ENCODE peak calls at places on chromosomes 1 and 21, in eight cellular contexts. D is right cardiac atrium; I is neural progenitor cell; A is MM.1S; P is DND-41; H is esophagus squamous epithelium; W is CD8-positive, alpha-beta memory T cell; O is NT2/D1. K is an unnamed sample.

GRCh38 chr1:94935476-94935875 is 8.6 kb upstream of the CNN3 start:
- DNase-seq in D (no peak), I (no peak), A (no peak), P (no peak), H (no peak), W (no peak), O (no peak), K (no peak)

GRCh38 chr1:228810855-228811654 is 75.8 kb downstream of the RHOU start:
- DNase-seq in D (no peak), I (no peak), A (peak), P (no peak), H (no peak), W (no peak), O (peak), K (no peak)

GRCh38 chr21:25772680-25773079 is 37.9 kb downstream of the GABPA start:
- DNase-seq in D (no peak), I (no peak), A (no peak), P (no peak), H (no peak), W (no peak), O (no peak), K (no peak)

GRCh38 chr1:149942207-149942606 is 5.5 kb upstream of the MTMR11 start:
- DNase-seq in D (peak), I (peak), A (no peak), P (no peak), H (no peak), W (no peak), O (peak), K (no peak)

GRCh38 chr1:240027059-240027462 is 64.6 kb upstream of the FMN2 start:
- DNase-seq in D (peak), I (peak), A (peak), P (peak), H (no peak), W (no peak), O (peak), K (peak)

GRCh38 chr1:183632087-183632486 is 3.5 kb downstream of the ARPC5 start:
- DNase-seq in D (no peak), I (no peak), A (no peak), P (no peak), H (no peak), W (no peak), O (no peak), K (peak)

GRCh38 chr1:68429233-68429804 is 20.4 kb downstream of the RPE65 start:
- DNase-seq in D (no peak), I (no peak), A (no peak), P (no peak), H (no peak), W (no peak), O (no peak), K (no peak)

GRCh38 chr1:109979489-109980091 is 5.0 kb upstream of the AHCYL1 start:
- DNase-seq in D (no peak), I (no peak), A (no peak), P (no peak), H (no peak), W (no peak), O (no peak), K (no peak)

GRCh38 chr1:167136191-167136614 is 42.3 kb downstream of the STYXL2 start:
- DNase-seq in D (no peak), I (peak), A (no peak), P (no peak), H (no peak), W (no peak), O (peak), K (peak)

GRCh38 chr1:41643422-41643821 is 158.9 kb upstream of the EDN2 start:
- DNase-seq in D (no peak), I (no peak), A (no peak), P (no peak), H (no peak), W (no peak), O (no peak), K (no peak)

GRCh38 chr1:10252508-10252907 is 42.1 kb downstream of the KIF1B start:
- DNase-seq in D (no peak), I (no peak), A (no peak), P (no peak), H (no peak), W (no peak), O (no peak), K (no peak)

GRCh38 chr1:8061210-8061609 is 35.1 kb upstream of the ERRFI1 start:
- DNase-seq in D (no peak), I (no peak), A (no peak), P (no peak), H (no peak), W (no peak), O (no peak), K (peak)

GRCh38 chr1:243842978-243843490 is 7.0 kb downstream of the AKT3 start:
- DNase-seq in D (no peak), I (no peak), A (no peak), P (no peak), H (no peak), W (no peak), O (no peak), K (peak)

GRCh38 chr1:28392027-28392652 is 22.6 kb downstream of the PHACTR4 start:
- DNase-seq in D (no peak), I (no peak), A (no peak), P (no peak), H (no peak), W (no peak), O (no peak), K (peak)

GRCh38 chr1:81044708-81045107 is 756.0 kb upstream of the ADGRL2 start:
- DNase-seq in D (no peak), I (no peak), A (no peak), P (no peak), H (no peak), W (no peak), O (no peak), K (no peak)

GRCh38 chr1:160884579-160884978 is 401 bp downstream of the ITLN1 start:
- DNase-seq in D (peak), I (peak), A (peak), P (no peak), H (no peak), W (no peak), O (no peak), K (no peak)

GRCh38 chr21:26169611-26170470 is 729 bp downstream of the APP start:
- DNase-seq in D (peak), I (peak), A (peak), P (no peak), H (no peak), W (no peak), O (no peak), K (no peak)

GRCh38 chr1:75539230-75540116 is 71.4 kb downstream of the SLC44A5 start:
- DNase-seq in D (no peak), I (no peak), A (no peak), P (no peak), H (no peak), W (no peak), O (no peak), K (no peak)

GRCh38 chr1:206975313-206975712 is 5.1 kb upstream of the FCAMR start:
- DNase-seq in D (no peak), I (no peak), A (no peak), P (no peak), H (no peak), W (no peak), O (no peak), K (no peak)

GRCh38 chr21:26933448-26933847 is 33.4 kb downstream of the ADAMTS5 start:
- DNase-seq in D (no peak), I (no peak), A (no peak), P (no peak), H (no peak), W (no peak), O (no peak), K (no peak)

GRCh38 chr1:10687782-10688408 is 108.6 kb downstream of the CASZ1 start:
- DNase-seq in D (no peak), I (no peak), A (no peak), P (no peak), H (no peak), W (no peak), O (no peak), K (no peak)

GRCh38 chr1:151846062-151846568 is 6.5 kb upstream of the C2CD4D start:
- DNase-seq in D (no peak), I (no peak), A (no peak), P (no peak), H (no peak), W (no peak), O (peak), K (peak)

GRCh38 chr1:111748618-111749337 is 6.9 kb upstream of the DDX20 start:
- DNase-seq in D (no peak), I (peak), A (no peak), P (no peak), H (no peak), W (no peak), O (no peak), K (no peak)

GRCh38 chr1:202807367-202807925 is 775 bp downstream of the KDM5B start:
- DNase-seq in D (peak), I (peak), A (no peak), P (no peak), H (no peak), W (peak), O (no peak), K (no peak)

GRCh38 chr21:35840197-35840799 is 220.0 kb downstream of the SETD4 start:
- DNase-seq in D (peak), I (peak), A (peak), P (peak), H (no peak), W (peak), O (peak), K (peak)

GRCh38 chr1:164842891-164843290 is 283.9 kb downstream of the PBX1 start:
- DNase-seq in D (no peak), I (no peak), A (no peak), P (no peak), H (no peak), W (no peak), O (no peak), K (no peak)

GRCh38 chr1:9785406-9785805 is 38.4 kb downstream of the CLSTN1 start:
- DNase-seq in D (no peak), I (no peak), A (no peak), P (no peak), H (no peak), W (no peak), O (no peak), K (no peak)

GRCh38 chr1:176557543-176558258 is 94.7 kb downstream of the PAPPA2 start:
- DNase-seq in D (no peak), I (no peak), A (no peak), P (no peak), H (no peak), W (no peak), O (no peak), K (no peak)

GRCh38 chr1:225747566-225747965 is 30.1 kb upstream of the SRP9 start:
- DNase-seq in D (no peak), I (no peak), A (no peak), P (no peak), H (no peak), W (no peak), O (no peak), K (no peak)

GRCh38 chr1:53037159-53037558 is 24.9 kb upstream of the PODN start:
- DNase-seq in D (no peak), I (no peak), A (no peak), P (no peak), H (no peak), W (no peak), O (no peak), K (no peak)

GRCh38 chr1:201505505-201505893 is 1.4 kb downstream of the CSRP1 start:
- DNase-seq in D (peak), I (peak), A (no peak), P (no peak), H (no peak), W (no peak), O (peak), K (no peak)

GRCh38 chr1:61337981-61338848 is 255.9 kb downstream of the NFIA start:
- DNase-seq in D (peak), I (peak), A (no peak), P (no peak), H (no peak), W (no peak), O (peak), K (peak)

GRCh38 chr1:38053416-38054091 is 7.0 kb upstream of the POU3F1 start:
- DNase-seq in D (no peak), I (no peak), A (no peak), P (no peak), H (no peak), W (no peak), O (no peak), K (no peak)

GRCh38 chr1:93178418-93178817 is 1.8 kb downstream of the TMED5 start:
- DNase-seq in D (no peak), I (no peak), A (no peak), P (peak), H (no peak), W (no peak), O (no peak), K (no peak)

GRCh38 chr1:93172778-93173177 is 7.4 kb downstream of the TMED5 start:
- DNase-seq in D (no peak), I (no peak), A (no peak), P (no peak), H (no peak), W (no peak), O (no peak), K (no peak)

GRCh38 chr1:93180723-93181613 is at the start of gene CCDC18:
- DNase-seq in D (no peak), I (no peak), A (peak), P (peak), H (no peak), W (peak), O (peak), K (no peak)

GRCh38 chr1:93179886-93180722 is at the start of gene TMED5:
- DNase-seq in D (peak), I (peak), A (peak), P (peak), H (peak), W (peak), O (peak), K (peak)

GRCh38 chr1:93177991-93178390 is 2.2 kb downstream of the TMED5 start:
- DNase-seq in D (no peak), I (no peak), A (no peak), P (no peak), H (no peak), W (no peak), O (no peak), K (no peak)
- H3K4me3 ChIP-seq in D (peak), I (peak), A (peak), P (peak), H (peak), W (peak), O (peak), K (peak)

DNA sequence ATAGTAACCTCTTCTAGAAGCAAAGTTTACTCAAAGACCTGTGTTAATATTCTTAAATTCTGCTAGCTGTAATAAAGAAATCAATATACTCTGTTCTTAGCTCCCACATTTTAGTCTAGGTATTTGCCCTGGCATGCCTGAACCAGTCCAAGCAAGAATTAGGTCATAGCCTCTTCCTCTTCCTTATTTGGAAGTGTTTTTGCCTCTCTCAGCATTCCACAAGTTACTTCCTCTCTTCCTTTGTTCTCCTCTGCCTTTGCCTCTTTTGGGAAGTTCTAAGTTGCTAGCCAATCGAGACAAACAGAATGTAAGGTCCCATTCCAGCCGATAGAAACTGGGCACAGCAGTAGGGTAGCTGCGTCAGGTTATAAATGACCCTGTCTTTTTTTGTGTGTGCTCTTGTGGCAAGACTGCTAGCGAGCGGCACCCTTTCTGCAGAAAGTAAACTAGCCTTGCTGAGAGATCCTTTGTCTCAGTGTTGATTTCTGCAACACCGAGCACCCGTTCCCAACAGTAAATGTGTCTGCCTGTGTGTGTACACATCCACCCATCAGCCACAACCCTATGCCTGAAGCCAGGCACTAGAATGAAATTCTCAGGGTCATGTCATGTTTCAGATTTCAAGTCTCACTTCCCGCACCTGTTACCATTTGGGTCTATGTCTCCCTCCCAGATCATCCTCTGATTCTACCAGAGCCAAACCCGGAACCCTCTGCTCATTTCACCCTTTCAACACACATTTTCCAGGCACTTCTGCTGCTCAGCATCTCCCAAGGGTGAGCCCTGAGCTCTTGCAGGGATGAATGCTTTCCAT is 37.5 kb downstream of the LRRC3 start:
- DNase-seq in D (no peak), I (no peak), A (no peak), P (no peak), H (no peak), W (no peak), O (no peak), K (no peak)
- H3K4me3 ChIP-seq in D (no peak), I (no peak), A (no peak), P (no peak), H (no peak), W (no peak), O (no peak), K (no peak)

GRCh38 chr21:33339135-33339534 is 14.4 kb downstream of the IFNAR1 start:
- DNase-seq in D (no peak), I (no peak), A (peak), P (no peak), H (no peak), W (no peak), O (no peak), K (no peak)
- H3K4me3 ChIP-seq in D (no peak), I (no peak), A (no peak), P (no peak), H (no peak), W (no peak), O (no peak), K (no peak)

GRCh38 chr21:23887709-23888303 is 1719.5 kb downstream of the MRPL39 start:
- DNase-seq in D (no peak), I (no peak), A (peak), P (peak), H (no peak), W (peak), O (no peak), K (no peak)
- H3K4me3 ChIP-seq in D (no peak), I (no peak), A (peak), P (peak), H (peak), W (peak), O (no peak), K (no peak)

DNA sequence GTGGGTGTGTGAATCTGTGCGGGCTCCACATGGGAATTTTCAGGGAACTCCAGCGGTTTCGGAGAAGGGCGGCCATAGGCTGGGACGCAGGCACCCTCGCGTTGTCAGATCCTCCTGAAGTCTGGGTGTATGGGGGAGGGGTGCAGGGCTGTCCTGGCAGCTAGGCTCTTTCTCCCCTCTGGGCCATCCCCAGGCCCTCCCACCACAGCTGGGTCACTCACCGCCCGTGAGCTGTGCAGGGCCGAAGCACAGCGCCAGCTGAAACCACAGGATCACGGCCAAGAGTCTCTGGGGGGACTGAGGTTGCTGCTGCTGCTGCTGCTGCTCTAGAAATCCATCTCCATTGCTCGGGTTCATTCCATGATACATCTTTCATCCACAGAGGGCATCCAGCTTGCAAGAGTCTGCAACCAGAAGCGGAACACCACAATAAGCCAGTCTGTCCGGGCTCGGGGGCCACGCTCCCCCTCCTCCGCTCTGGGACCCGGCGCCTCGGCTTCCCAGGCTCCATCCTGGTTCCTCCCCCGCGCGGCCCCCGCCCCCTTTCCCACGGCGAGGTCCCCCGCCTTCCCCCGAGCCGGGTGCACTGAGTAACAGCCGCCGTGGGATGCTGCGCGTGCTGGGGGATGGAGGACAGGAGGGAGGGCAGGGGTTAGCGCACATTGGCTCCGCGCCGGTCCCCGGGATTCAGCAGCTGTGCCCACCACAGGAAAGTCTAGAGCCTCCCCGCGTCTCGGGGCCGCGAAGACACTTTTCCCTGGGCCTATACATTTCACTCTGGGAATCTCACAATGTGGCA is 720 bp downstream of the SUSD4 start:
- DNase-seq in D (peak), I (peak), A (no peak), P (peak), H (no peak), W (no peak), O (no peak), K (peak)
- H3K4me3 ChIP-seq in D (peak), I (peak), A (peak), P (peak), H (peak), W (peak), O (peak), K (peak)

DNA sequence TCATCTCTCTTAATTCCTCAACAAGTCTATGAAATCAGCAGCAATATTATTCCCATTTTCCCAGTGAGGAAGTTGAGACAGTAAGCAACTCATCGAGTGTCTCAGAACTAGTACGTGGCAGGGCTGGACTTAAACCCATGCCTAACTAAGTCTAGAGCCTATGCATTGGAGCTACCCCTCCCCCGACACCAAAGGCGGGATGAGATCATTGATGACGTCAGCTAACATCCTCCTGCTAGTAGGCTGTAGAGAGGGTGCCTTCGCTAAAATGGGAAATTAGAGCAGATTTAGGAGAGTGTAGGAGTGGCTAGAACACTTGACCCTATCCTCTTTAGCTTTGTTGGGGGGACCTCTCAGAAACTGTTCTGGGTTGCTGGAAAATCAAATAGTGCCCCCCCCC is 7.7 kb upstream of the KAZN start:
- DNase-seq in D (no peak), I (no peak), A (no peak), P (peak), H (no peak), W (no peak), O (no peak), K (no peak)
- H3K4me3 ChIP-seq in D (no peak), I (no peak), A (no peak), P (no peak), H (no peak), W (no peak), O (no peak), K (no peak)

GRCh38 chr1:205440121-205440475 is 15.7 kb downstream of the BLACAT1 start:
- DNase-seq in D (no peak), I (no peak), A (no peak), P (no peak), H (no peak), W (no peak), O (no peak), K (no peak)
- H3K4me3 ChIP-seq in D (no peak), I (no peak), A (peak), P (no peak), H (no peak), W (peak), O (no peak), K (no peak)

DNA sequence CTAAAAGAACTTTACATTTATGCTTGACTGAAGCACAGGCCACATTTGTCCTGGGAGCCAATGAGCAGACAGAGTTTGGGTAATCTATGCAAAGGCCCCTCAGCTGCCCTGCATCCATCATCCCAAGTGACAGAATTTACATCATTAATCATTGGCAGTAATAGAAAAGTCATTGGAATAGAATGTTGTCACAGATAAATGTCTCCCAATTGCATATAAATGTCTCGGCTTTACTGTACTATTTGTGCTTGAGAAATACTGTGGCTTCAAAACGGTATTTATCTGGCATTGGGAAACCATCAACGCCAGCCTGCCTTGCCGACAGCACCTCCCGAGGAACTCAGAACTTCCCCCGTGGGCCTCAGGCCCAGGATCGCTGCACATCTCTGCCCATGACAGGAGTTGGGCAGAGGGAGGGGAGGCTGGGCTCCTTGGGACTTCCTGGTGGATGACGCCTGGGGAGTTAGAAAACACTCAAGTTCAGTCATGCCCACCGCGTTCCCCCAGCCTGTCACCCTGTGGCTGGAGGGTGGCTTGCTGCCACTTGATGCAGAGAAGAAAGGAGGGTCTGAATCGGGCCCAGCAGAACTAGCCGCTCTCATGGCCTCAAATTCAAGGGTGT is 133.1 kb downstream of the CAMTA1 start:
- DNase-seq in D (peak), I (no peak), A (no peak), P (no peak), H (no peak), W (no peak), O (no peak), K (no peak)
- H3K4me3 ChIP-seq in D (no peak), I (no peak), A (peak), P (no peak), H (no peak), W (no peak), O (no peak), K (no peak)